ENCODE peak calls at places on chromosomes 5 and 9, in nine cellular contexts. K is NCI-H2107, Q is MV-4-11, X is ELR, B is amniotic stem cell, O is NCI-H2081, N is lower lobe of right lung, W is cardiac muscle cell, L is NCI-H774. D is an unnamed sample.

GRCh38 chr9:96476591-96476990 is 26.6 kb downstream of the HABP4 start:
- DNase-seq in X (peak; percentile 91), L (no peak), K (no peak), Q (no peak), N (no peak), W (no peak), O (no peak), B (no peak), D (no peak)

GRCh38 chr9:91833878-91834255 is 116.2 kb downstream of the ROR2 start:
- DNase-seq in X (no peak), O (no peak), W (no peak), B (no peak), Q (no peak), L (no peak), N (no peak), K (no peak), D (no peak)

GRCh38 chr5:50711280-50711679 is 44.8 kb downstream of the PARP8 start:
- DNase-seq in B (no peak), W (no peak), K (peak; percentile 41), L (peak; percentile 26), X (peak; percentile 4), Q (peak; percentile 76), N (no peak), O (no peak), D (no peak)

GRCh38 chr9:92506184-92506857 is 24.0 kb upstream of the ASPN start:
- DNase-seq in K (no peak), B (peak; percentile 90), X (peak; percentile 85), N (no peak), L (no peak), W (peak; percentile 93), O (no peak), Q (no peak), D (no peak)

GRCh38 chr9:103068666-103069207 is 73.6 kb downstream of the CYLC2 start:
- DNase-seq in B (no peak), K (no peak), L (no peak), O (no peak), N (no peak), W (no peak), Q (no peak), X (peak; percentile 20), D (no peak)

GRCh38 chr5:143676794-143677193 is 135.2 kb upstream of the HMHB1 start:
- DNase-seq in N (no peak), W (no peak), O (no peak), L (no peak), X (no peak), B (no peak), K (no peak), Q (no peak), D (no peak)

GRCh38 chr5:14821721-14822120 is 49.9 kb downstream of the ANKH start:
- DNase-seq in W (no peak), B (no peak), L (no peak), K (no peak), O (no peak), X (peak; percentile 13), N (no peak), Q (no peak), D (no peak)

GRCh38 chr9:17905356-17906203 is 326.7 kb downstream of the SH3GL2 start:
- DNase-seq in O (no peak), N (no peak), K (no peak), L (no peak), Q (no peak), X (no peak), W (peak; percentile 6), B (no peak), D (no peak)

GRCh38 chr9:115035872-115036612 is 81.9 kb downstream of the TNC start:
- DNase-seq in O (no peak), B (peak; percentile 39), L (no peak), Q (peak; percentile 91), W (peak; percentile 71), X (peak; percentile 26), K (no peak), N (no peak), D (no peak)

GRCh38 chr9:98550206-98550820 is 158.4 kb downstream of the GABBR2 start:
- DNase-seq in L (no peak), W (peak; percentile 40), O (no peak), X (peak; percentile 11), K (no peak), Q (peak; percentile 75), B (no peak), N (no peak), D (no peak)

GRCh38 chr5:54541823-54542783 is 24.5 kb downstream of the SNX18 start:
- DNase-seq in W (no peak), X (no peak), K (no peak), N (no peak), L (peak; percentile 33), B (no peak), O (no peak), Q (no peak), D (no peak)

GRCh38 chr5:57191163-57191562 is 17.3 kb downstream of the GPBP1 start:
- DNase-seq in K (no peak), W (no peak), L (no peak), Q (no peak), B (no peak), X (no peak), N (no peak), O (no peak), D (no peak)

GRCh38 chr5:122463221-122463620 is 151.2 kb downstream of the SNCAIP start:
- DNase-seq in Q (peak; percentile 74), L (no peak), K (no peak), N (no peak), O (no peak), X (no peak), B (no peak), W (peak; percentile 87), D (no peak)

GRCh38 chr5:94632024-94632423 is 13.6 kb downstream of the SLF1 start:
- DNase-seq in W (no peak), L (no peak), X (no peak), K (no peak), B (no peak), O (no peak), N (no peak), Q (peak; percentile 5), D (no peak)

GRCh38 chr5:53433036-53433435 is 47.4 kb upstream of the FST start:
- DNase-seq in X (no peak), Q (no peak), W (no peak), O (no peak), B (no peak), L (no peak), K (no peak), N (no peak), D (no peak)

GRCh38 chr5:68354315-68354714 is 138.8 kb downstream of the PIK3R1 start:
- DNase-seq in X (no peak), K (no peak), L (no peak), W (no peak), Q (peak; percentile 65), N (no peak), O (no peak), B (no peak), D (no peak)

GRCh38 chr9:93557366-93558137 is 18.8 kb upstream of the PHF2 start:
- DNase-seq in X (no peak), B (no peak), W (no peak), L (no peak), K (no peak), Q (no peak), N (no peak), O (no peak), D (no peak)

GRCh38 chr5:109701779-109702178 is 12.1 kb downstream of the MAN2A1 start:
- DNase-seq in X (peak; percentile 36), W (no peak), L (no peak), Q (no peak), B (no peak), K (no peak), O (no peak), N (no peak), D (no peak)

GRCh38 chr5:10485142-10485795 is 43.6 kb downstream of the ROPN1L start:
- DNase-seq in Q (peak; percentile 15), O (no peak), W (peak; percentile 98), X (no peak), N (peak; percentile 56), L (no peak), B (peak; percentile 93), K (no peak), D (no peak)

D was measured in NCI-H1930.